ENCODE peak calls at places on chromosomes 3 and 15, in five cellular contexts. One of them, this sample, is unnamed.

GRCh38 chr15:28960979-28961378 is 75.2 kb downstream of the APBA2 start:
- DNase-seq in kidney epithelial cell: no peak
- DNase-seq in astrocyte of the cerebellum: peak
- DNase-seq in sigmoid colon: no peak
- DNase-seq in bronchial epithelial cell: peak
- DNase-seq in this sample: no peak

GRCh38 chr15:26935322-26935721 is 35.7 kb upstream of the GABRG3 start:
- DNase-seq in kidney epithelial cell: no peak
- DNase-seq in astrocyte of the cerebellum: no peak
- DNase-seq in sigmoid colon: no peak
- DNase-seq in bronchial epithelial cell: no peak
- DNase-seq in this sample: no peak

GRCh38 chr15:42002333-42002732 is 18.5 kb downstream of the PLA2G4E start:
- DNase-seq in kidney epithelial cell: no peak
- DNase-seq in astrocyte of the cerebellum: no peak
- DNase-seq in sigmoid colon: no peak
- DNase-seq in bronchial epithelial cell: no peak
- DNase-seq in this sample: no peak

GRCh38 chr3:39491733-39492350 is 24.4 kb downstream of the MOBP start:
- DNase-seq in kidney epithelial cell: no peak
- DNase-seq in astrocyte of the cerebellum: no peak
- DNase-seq in sigmoid colon: no peak
- DNase-seq in bronchial epithelial cell: no peak
- DNase-seq in this sample: no peak

GRCh38 chr3:20930034-20930433 is 744.0 kb upstream of the SGO1 start:
- DNase-seq in kidney epithelial cell: no peak
- DNase-seq in astrocyte of the cerebellum: no peak
- DNase-seq in sigmoid colon: no peak
- DNase-seq in bronchial epithelial cell: peak
- DNase-seq in this sample: no peak

GRCh38 chr15:28094732-28095521 is 4.2 kb downstream of the OCA2 start:
- DNase-seq in kidney epithelial cell: no peak
- DNase-seq in astrocyte of the cerebellum: no peak
- DNase-seq in sigmoid colon: peak
- DNase-seq in bronchial epithelial cell: no peak
- DNase-seq in this sample: no peak

GRCh38 chr15:62125763-62126162 is 39.3 kb downstream of the C2CD4B start:
- DNase-seq in kidney epithelial cell: no peak
- DNase-seq in astrocyte of the cerebellum: no peak
- DNase-seq in sigmoid colon: no peak
- DNase-seq in bronchial epithelial cell: peak
- DNase-seq in this sample: no peak

GRCh38 chr3:141366285-141367037 is 1.8 kb upstream of the ZBTB38 start:
- DNase-seq in kidney epithelial cell: peak
- DNase-seq in astrocyte of the cerebellum: peak
- DNase-seq in sigmoid colon: peak
- DNase-seq in bronchial epithelial cell: peak
- DNase-seq in this sample: peak

GRCh38 chr15:70917955-70918354 is 25.3 kb downstream of the LRRC49 start:
- DNase-seq in kidney epithelial cell: no peak
- DNase-seq in astrocyte of the cerebellum: no peak
- DNase-seq in sigmoid colon: no peak
- DNase-seq in bronchial epithelial cell: no peak
- DNase-seq in this sample: no peak

GRCh38 chr15:75142499-75142898 is 59.2 kb upstream of the C15orf39 start:
- DNase-seq in kidney epithelial cell: no peak
- DNase-seq in astrocyte of the cerebellum: no peak
- DNase-seq in sigmoid colon: no peak
- DNase-seq in bronchial epithelial cell: no peak
- DNase-seq in this sample: no peak

GRCh38 chr3:32963871-32964270 is 12.4 kb downstream of the CCR4 start:
- DNase-seq in kidney epithelial cell: no peak
- DNase-seq in astrocyte of the cerebellum: no peak
- DNase-seq in sigmoid colon: no peak
- DNase-seq in bronchial epithelial cell: peak
- DNase-seq in this sample: no peak

GRCh38 chr3:17356581-17356980 is 385.9 kb downstream of the TBC1D5 start:
- DNase-seq in kidney epithelial cell: no peak
- DNase-seq in astrocyte of the cerebellum: no peak
- DNase-seq in sigmoid colon: no peak
- DNase-seq in bronchial epithelial cell: no peak
- DNase-seq in this sample: no peak

GRCh38 chr15:51924146-51925068 is 47.2 kb downstream of the LEO1 start:
- DNase-seq in kidney epithelial cell: no peak
- DNase-seq in astrocyte of the cerebellum: no peak
- DNase-seq in sigmoid colon: no peak
- DNase-seq in bronchial epithelial cell: no peak
- DNase-seq in this sample: no peak

GRCh38 chr3:184738982-184739381 is 27.1 kb upstream of the MAGEF1 start:
- DNase-seq in kidney epithelial cell: no peak
- DNase-seq in astrocyte of the cerebellum: no peak
- DNase-seq in sigmoid colon: no peak
- DNase-seq in bronchial epithelial cell: no peak
- DNase-seq in this sample: no peak

GRCh38 chr3:177282028-177282655 is 84.9 kb upstream of the TBL1XR1 start:
- DNase-seq in kidney epithelial cell: no peak
- DNase-seq in astrocyte of the cerebellum: no peak
- DNase-seq in sigmoid colon: no peak
- DNase-seq in bronchial epithelial cell: no peak
- DNase-seq in this sample: no peak

GRCh38 chr15:75048394-75048793 is 25.0 kb downstream of the PPCDC start:
- DNase-seq in kidney epithelial cell: no peak
- DNase-seq in astrocyte of the cerebellum: no peak
- DNase-seq in sigmoid colon: no peak
- DNase-seq in bronchial epithelial cell: no peak
- DNase-seq in this sample: no peak

GRCh38 chr15:52778457-52778856 is 11.7 kb downstream of the ONECUT1 start:
- DNase-seq in kidney epithelial cell: no peak
- DNase-seq in astrocyte of the cerebellum: no peak
- DNase-seq in sigmoid colon: no peak
- DNase-seq in bronchial epithelial cell: no peak
- DNase-seq in this sample: no peak

GRCh38 chr3:35484939-35485605 is 154.3 kb upstream of the ARPP21 start:
- DNase-seq in kidney epithelial cell: no peak
- DNase-seq in astrocyte of the cerebellum: no peak
- DNase-seq in sigmoid colon: no peak
- DNase-seq in bronchial epithelial cell: no peak
- DNase-seq in this sample: no peak

GRCh38 chr15:52103217-52104207 is 9.1 kb downstream of the BCL2L10 start:
- DNase-seq in kidney epithelial cell: peak
- DNase-seq in astrocyte of the cerebellum: peak
- DNase-seq in sigmoid colon: peak
- DNase-seq in bronchial epithelial cell: peak
- DNase-seq in this sample: no peak

GRCh38 chr15:41607033-41607432 is 48.0 kb downstream of the TYRO3 start:
- DNase-seq in kidney epithelial cell: peak
- DNase-seq in astrocyte of the cerebellum: peak
- DNase-seq in sigmoid colon: no peak
- DNase-seq in bronchial epithelial cell: peak
- DNase-seq in this sample: peak

GRCh38 chr15:43899928-43900327 is 73.1 kb downstream of the WDR76 start:
- DNase-seq in kidney epithelial cell: no peak
- DNase-seq in astrocyte of the cerebellum: no peak
- DNase-seq in sigmoid colon: no peak
- DNase-seq in bronchial epithelial cell: no peak
- DNase-seq in this sample: no peak

GRCh38 chr15:63133786-63134185 is 12.1 kb downstream of the LACTB start:
- DNase-seq in kidney epithelial cell: no peak
- DNase-seq in astrocyte of the cerebellum: no peak
- DNase-seq in sigmoid colon: no peak
- DNase-seq in bronchial epithelial cell: no peak
- DNase-seq in this sample: peak

GRCh38 chr3:71045917-71046282 is 537.6 kb downstream of the FOXP1 start:
- DNase-seq in kidney epithelial cell: no peak
- DNase-seq in astrocyte of the cerebellum: no peak
- DNase-seq in sigmoid colon: no peak
- DNase-seq in bronchial epithelial cell: no peak
- DNase-seq in this sample: no peak

GRCh38 chr3:128557531-128558280 is 64.7 kb upstream of the GATA2 start:
- DNase-seq in kidney epithelial cell: no peak
- DNase-seq in astrocyte of the cerebellum: no peak
- DNase-seq in sigmoid colon: peak
- DNase-seq in bronchial epithelial cell: no peak
- DNase-seq in this sample: no peak

GRCh38 chr3:109057616-109058015 is 60.3 kb downstream of the MORC1 start:
- DNase-seq in kidney epithelial cell: no peak
- DNase-seq in astrocyte of the cerebellum: no peak
- DNase-seq in sigmoid colon: no peak
- DNase-seq in bronchial epithelial cell: no peak
- DNase-seq in this sample: no peak

GRCh38 chr15:29778382-29778781 is 43.9 kb downstream of the TJP1 start:
- DNase-seq in kidney epithelial cell: no peak
- DNase-seq in astrocyte of the cerebellum: no peak
- DNase-seq in sigmoid colon: no peak
- DNase-seq in bronchial epithelial cell: no peak
- DNase-seq in this sample: no peak

GRCh38 chr3:101970915-101971314 is 121.6 kb downstream of the NFKBIZ start:
- DNase-seq in kidney epithelial cell: no peak
- DNase-seq in astrocyte of the cerebellum: no peak
- DNase-seq in sigmoid colon: no peak
- DNase-seq in bronchial epithelial cell: no peak
- DNase-seq in this sample: no peak

GRCh38 chr3:101973163-101973505 is 123.8 kb downstream of the NFKBIZ start:
- DNase-seq in kidney epithelial cell: no peak
- DNase-seq in astrocyte of the cerebellum: no peak
- DNase-seq in sigmoid colon: no peak
- DNase-seq in bronchial epithelial cell: peak
- DNase-seq in this sample: no peak

GRCh38 chr3:101976473-101976872 is 127.2 kb downstream of the NFKBIZ start:
- DNase-seq in kidney epithelial cell: no peak
- DNase-seq in astrocyte of the cerebellum: no peak
- DNase-seq in sigmoid colon: no peak
- DNase-seq in bronchial epithelial cell: no peak
- DNase-seq in this sample: no peak

GRCh38 chr3:101970212-101970611 is 120.9 kb downstream of the NFKBIZ start:
- DNase-seq in kidney epithelial cell: no peak
- DNase-seq in astrocyte of the cerebellum: no peak
- DNase-seq in sigmoid colon: no peak
- DNase-seq in bronchial epithelial cell: no peak
- DNase-seq in this sample: no peak

DNA sequence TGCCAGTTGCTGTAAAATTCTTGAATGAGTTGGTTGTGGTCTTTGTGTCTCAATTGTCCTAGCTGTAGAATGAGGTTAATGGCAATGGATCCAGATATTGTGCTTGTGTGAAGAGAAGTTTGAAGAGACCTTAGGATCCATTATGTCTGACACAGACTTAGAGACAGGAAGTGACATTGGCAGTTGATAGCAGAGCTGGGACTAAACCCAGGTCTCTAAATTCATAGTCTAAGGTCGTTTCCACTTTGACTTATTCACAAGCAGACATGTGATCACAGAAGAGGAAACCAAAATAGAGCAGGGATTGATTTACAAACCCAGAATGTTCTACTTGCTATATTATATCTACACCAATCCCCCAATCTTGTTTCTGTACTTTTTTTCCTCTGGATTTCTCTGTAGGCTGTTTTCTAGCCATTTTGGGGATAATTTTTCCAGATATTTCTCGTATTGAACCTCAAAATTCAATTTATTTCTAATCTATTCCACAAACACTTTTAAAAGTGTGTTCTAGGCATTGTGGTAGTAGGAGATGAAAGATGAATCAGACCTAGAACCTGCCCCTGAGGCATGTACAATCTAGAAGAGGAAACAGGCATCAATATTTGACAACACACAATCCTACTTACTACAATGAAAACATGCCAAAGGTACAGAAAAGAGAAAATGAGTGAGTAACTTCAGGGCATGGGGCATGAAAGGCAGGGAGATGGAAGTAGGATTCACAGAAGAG is 123.3 kb downstream of the NFKBIZ start:
- DNase-seq in kidney epithelial cell: no peak
- DNase-seq in astrocyte of the cerebellum: no peak
- DNase-seq in sigmoid colon: no peak
- DNase-seq in bronchial epithelial cell: peak
- DNase-seq in this sample: no peak
- TF ChIP-seq CTCF in kidney epithelial cell: no peak
- TF ChIP-seq CTCF in astrocyte of the cerebellum: no peak
- TF ChIP-seq CTCF in sigmoid colon: no peak
- TF ChIP-seq CTCF in bronchial epithelial cell: no peak
- TF ChIP-seq CTCF in this sample: no peak

GRCh38 chr3:45676248-45677044 is 12.8 kb upstream of the SACM1L start:
- DNase-seq in kidney epithelial cell: no peak
- DNase-seq in astrocyte of the cerebellum: no peak
- DNase-seq in sigmoid colon: no peak
- DNase-seq in bronchial epithelial cell: no peak
- DNase-seq in this sample: no peak
- TF ChIP-seq CTCF in kidney epithelial cell: no peak
- TF ChIP-seq CTCF in astrocyte of the cerebellum: no peak
- TF ChIP-seq CTCF in sigmoid colon: no peak
- TF ChIP-seq CTCF in bronchial epithelial cell: peak
- TF ChIP-seq CTCF in this sample: no peak

DNA sequence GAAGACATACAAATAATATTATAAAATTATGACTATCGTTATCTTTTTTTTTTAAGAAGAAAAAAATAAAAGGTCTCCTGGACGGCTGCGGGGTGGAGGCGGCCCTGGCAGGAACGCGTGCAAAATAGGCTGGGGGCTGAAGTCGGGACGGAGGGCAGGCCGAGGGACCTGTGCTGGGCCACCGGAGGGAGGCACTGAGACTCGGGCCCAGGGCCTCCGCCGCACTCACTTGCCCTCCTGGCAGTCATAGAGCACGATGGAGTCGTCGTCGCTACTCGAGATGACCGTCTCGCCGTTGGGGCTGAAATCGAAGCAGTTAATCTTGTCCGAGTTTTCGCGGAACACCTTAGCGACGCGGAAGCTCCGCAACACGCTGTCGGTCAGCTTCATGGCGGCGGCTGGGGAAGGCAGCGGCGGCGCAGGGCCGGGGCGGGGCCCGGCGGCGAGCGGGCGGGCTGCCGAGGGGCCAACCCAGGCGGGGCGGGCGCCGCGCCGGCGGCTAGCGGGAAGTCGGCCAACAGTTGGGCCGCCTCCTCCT is 408 bp downstream of the WDR82 start:
- DNase-seq in kidney epithelial cell: no peak
- DNase-seq in astrocyte of the cerebellum: no peak
- DNase-seq in sigmoid colon: peak
- DNase-seq in bronchial epithelial cell: peak
- DNase-seq in this sample: no peak
- TF ChIP-seq CTCF in kidney epithelial cell: peak
- TF ChIP-seq CTCF in astrocyte of the cerebellum: peak
- TF ChIP-seq CTCF in sigmoid colon: peak
- TF ChIP-seq CTCF in bronchial epithelial cell: peak
- TF ChIP-seq CTCF in this sample: peak

GRCh38 chr3:50210510-50211367 is 5.7 kb downstream of the SLC38A3 start:
- DNase-seq in kidney epithelial cell: no peak
- DNase-seq in astrocyte of the cerebellum: no peak
- DNase-seq in sigmoid colon: no peak
- DNase-seq in bronchial epithelial cell: no peak
- DNase-seq in this sample: no peak

GRCh38 chr3:50212971-50213370 is 7.9 kb downstream of the SLC38A3 start:
- DNase-seq in kidney epithelial cell: no peak
- DNase-seq in astrocyte of the cerebellum: no peak
- DNase-seq in sigmoid colon: no peak
- DNase-seq in bronchial epithelial cell: no peak
- DNase-seq in this sample: no peak

GRCh38 chr3:50213383-50213782 is 8.3 kb downstream of the SLC38A3 start:
- DNase-seq in kidney epithelial cell: no peak
- DNase-seq in astrocyte of the cerebellum: no peak
- DNase-seq in sigmoid colon: no peak
- DNase-seq in bronchial epithelial cell: no peak
- DNase-seq in this sample: no peak

GRCh38 chr3:50211930-50212329 is 6.9 kb downstream of the SLC38A3 start:
- DNase-seq in kidney epithelial cell: peak
- DNase-seq in astrocyte of the cerebellum: no peak
- DNase-seq in sigmoid colon: no peak
- DNase-seq in bronchial epithelial cell: peak
- DNase-seq in this sample: peak

GRCh38 chr3:50212502-50212901 is 7.4 kb downstream of the SLC38A3 start:
- DNase-seq in kidney epithelial cell: no peak
- DNase-seq in astrocyte of the cerebellum: no peak
- DNase-seq in sigmoid colon: no peak
- DNase-seq in bronchial epithelial cell: no peak
- DNase-seq in this sample: no peak
- TF ChIP-seq CTCF in kidney epithelial cell: no peak
- TF ChIP-seq CTCF in astrocyte of the cerebellum: no peak
- TF ChIP-seq CTCF in sigmoid colon: no peak
- TF ChIP-seq CTCF in bronchial epithelial cell: no peak
- TF ChIP-seq CTCF in this sample: no peak